ENCODE peak calls at places on chromosomes 4 and X, in eight cellular contexts. I is right lobe of liver, P is IMR-90, C is ovary, Q is esophagus squamous epithelium, R is stomach, U is A549, J is testis. G is an unnamed sample. For H3K4me1, the result is how much of the 10 kb centered on the place peaks cover.

GRCh38 chr4:30719363-30720020 is 677 bp upstream of the PCDH7 start:
- DNase-seq in I (no peak), R (peak), J (no peak), U (peak), P (peak), C (peak), Q (no peak), G (peak)

GRCh38 chrX:47190445-47191269 is 3.0 kb upstream of the UBA1 start:
- DNase-seq in R (peak), U (peak), J (peak), Q (peak), C (peak), P (peak), I (peak), G (peak)

GRCh38 chr4:93731448-93731847 is 97.1 kb upstream of the ATOH1 start:
- DNase-seq in U (no peak), R (no peak), Q (no peak), J (no peak), I (no peak), C (no peak), P (peak), G (no peak)

GRCh38 chr4:54661156-54661555 is 3.4 kb downstream of the KIT start:
- DNase-seq in R (no peak), Q (no peak), P (peak), J (no peak), I (no peak), U (no peak), C (no peak), G (no peak)

GRCh38 chr4:153649572-153649991 is 34.5 kb upstream of the TLR2 start:
- DNase-seq in I (no peak), U (no peak), P (peak), C (no peak), Q (no peak), R (no peak), J (no peak), G (no peak)

GRCh38 chrX:75642811-75643361 is 120.0 kb upstream of the ZDHHC15 start:
- DNase-seq in R (no peak), C (no peak), I (no peak), U (no peak), J (no peak), Q (no peak), P (no peak), G (no peak)

GRCh38 chr4:147367841-147368385 is 113.0 kb upstream of the EDNRA start:
- DNase-seq in Q (no peak), P (no peak), R (no peak), C (no peak), J (no peak), I (no peak), U (no peak), G (no peak)

GRCh38 chrX:148441387-148441786 is 59.0 kb upstream of the AFF2 start:
- DNase-seq in Q (no peak), I (no peak), J (no peak), R (no peak), U (no peak), P (no peak), C (no peak), G (no peak)

GRCh38 chrX:8179653-8180052 is 8.6 kb upstream of the VCX2 start:
- DNase-seq in J (no peak), P (no peak), Q (no peak), C (no peak), U (peak), R (no peak), I (no peak), G (no peak)

GRCh38 chr4:71231073-71231752 is 107.6 kb upstream of the SLC4A4 start:
- DNase-seq in R (peak), Q (no peak), C (no peak), J (peak), I (peak), U (no peak), P (peak), G (peak)

GRCh38 chrX:7110821-7111276 is 36.7 kb upstream of the STS start:
- DNase-seq in C (no peak), R (no peak), J (no peak), P (no peak), Q (no peak), I (no peak), U (no peak), G (no peak)

GRCh38 chr4:140635606-140636005 is 66.8 kb upstream of the UCP1 start:
- DNase-seq in J (peak), R (peak), Q (no peak), C (no peak), U (peak), P (no peak), I (peak), G (peak)

GRCh38 chrX:40100537-40101429 is 3.0 kb upstream of the BCOR start:
- DNase-seq in Q (no peak), R (no peak), P (no peak), J (no peak), I (no peak), U (no peak), C (no peak), G (no peak)

GRCh38 chrX:40097492-40098263 is at the start of gene BCOR:
- DNase-seq in P (peak), Q (no peak), J (peak), R (peak), U (peak), I (peak), C (peak), G (peak)

GRCh38 chrX:40098264-40099045 is 697 bp upstream of the BCOR start:
- DNase-seq in R (no peak), U (peak), P (no peak), I (no peak), J (peak), C (peak), Q (no peak), G (no peak)

GRCh38 chrX:40100141-40100536 is 2.4 kb upstream of the BCOR start:
- DNase-seq in J (no peak), R (peak), Q (no peak), C (peak), I (peak), U (no peak), P (no peak), G (no peak)

DNA sequence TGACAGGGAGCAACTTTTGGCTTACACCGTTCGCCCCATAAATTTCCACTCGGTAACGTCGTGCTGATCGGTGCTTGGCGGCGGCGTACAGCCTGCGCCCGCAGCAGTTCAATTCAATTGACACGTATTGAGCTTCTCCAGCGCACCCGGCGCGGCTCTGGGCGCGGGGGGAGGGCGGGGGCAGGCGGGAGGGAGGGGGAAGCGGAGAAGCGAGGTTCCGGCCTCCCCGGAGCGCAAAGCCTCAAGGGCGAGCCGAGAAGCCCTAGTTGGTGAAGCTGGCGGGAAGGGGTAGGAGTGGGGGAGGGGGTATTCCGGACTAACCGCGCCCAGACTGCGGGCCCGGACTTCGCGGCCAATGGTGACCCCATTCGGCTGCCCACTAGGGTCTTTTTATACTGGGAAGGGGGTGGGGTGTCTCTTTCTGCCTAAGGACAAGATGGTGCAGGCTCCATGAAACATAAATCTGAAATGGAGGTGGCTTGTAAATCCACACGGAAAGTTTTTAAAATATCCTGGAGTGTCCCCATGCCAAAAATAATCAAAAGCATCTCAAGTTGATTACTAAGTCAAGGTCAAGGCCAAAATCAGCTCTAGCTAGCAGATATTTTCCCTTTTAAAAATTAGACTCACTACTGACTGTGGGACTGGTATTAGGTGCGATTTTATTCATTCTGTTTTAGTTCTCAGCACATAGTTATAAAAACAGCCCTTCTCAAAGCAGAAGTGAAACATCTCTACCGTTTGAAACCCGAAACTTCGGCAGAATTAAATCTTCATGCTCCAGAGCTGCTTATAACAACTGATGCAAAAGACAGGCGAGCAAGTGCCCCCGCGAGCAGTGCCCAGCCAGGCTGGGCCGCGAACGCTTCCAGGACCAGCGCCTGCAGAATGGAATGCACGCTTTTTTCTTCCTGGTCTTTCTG is 1.5 kb upstream of the BCOR start:
- DNase-seq in P (no peak), R (no peak), Q (no peak), J (peak), C (peak), I (peak), U (peak), G (peak)
- TF ChIP-seq POLR2A in P (no peak), R (no peak), Q (no peak), J (no peak), C (no peak), I (no peak), U (no peak), G (no peak)

GRCh38 chr4:118955515-118955914 is 66.9 kb downstream of the SYNPO2 start:
- DNase-seq in R (no peak), U (no peak), J (no peak), Q (no peak), I (no peak), C (no peak), P (no peak), G (no peak)

GRCh38 chr4:118950929-118951570 is 62.4 kb downstream of the SYNPO2 start:
- DNase-seq in Q (no peak), P (no peak), U (no peak), R (no peak), J (no peak), I (no peak), C (no peak), G (no peak)

GRCh38 chr4:118957683-118958082 is 69.0 kb downstream of the SYNPO2 start:
- DNase-seq in I (no peak), Q (no peak), U (no peak), R (no peak), J (peak), C (peak), P (no peak), G (no peak)

GRCh38 chr4:118953276-118953675 is 64.6 kb downstream of the SYNPO2 start:
- DNase-seq in P (no peak), C (no peak), I (no peak), J (no peak), Q (no peak), U (no peak), R (no peak), G (no peak)

DNA sequence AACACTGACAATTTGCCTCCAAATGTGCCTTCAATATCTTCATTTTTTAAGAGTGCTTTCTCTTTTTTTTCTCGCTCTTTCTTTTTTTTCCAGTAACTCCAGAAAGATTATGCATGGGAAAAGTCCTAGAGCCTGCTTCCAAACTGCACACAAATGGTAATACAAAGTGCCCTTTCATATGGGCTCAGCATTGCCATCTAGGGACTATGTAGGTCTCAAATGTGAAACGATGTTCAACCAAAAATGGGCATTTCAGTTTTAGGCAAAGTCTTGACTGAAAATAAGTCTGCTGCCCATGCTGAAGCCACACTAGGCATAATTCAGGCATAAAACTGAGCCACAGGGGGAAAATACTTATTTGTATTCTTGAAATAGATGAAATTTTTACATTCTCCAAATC is 65.6 kb downstream of the SYNPO2 start:
- DNase-seq in J (no peak), I (no peak), U (no peak), R (no peak), P (peak), C (no peak), Q (no peak), G (no peak)
- H3K4me1 ChIP-seq in J (under half), I (under half), U (under half), R (under half), P (under half), C (under half), Q (under half), G (under half)

DNA sequence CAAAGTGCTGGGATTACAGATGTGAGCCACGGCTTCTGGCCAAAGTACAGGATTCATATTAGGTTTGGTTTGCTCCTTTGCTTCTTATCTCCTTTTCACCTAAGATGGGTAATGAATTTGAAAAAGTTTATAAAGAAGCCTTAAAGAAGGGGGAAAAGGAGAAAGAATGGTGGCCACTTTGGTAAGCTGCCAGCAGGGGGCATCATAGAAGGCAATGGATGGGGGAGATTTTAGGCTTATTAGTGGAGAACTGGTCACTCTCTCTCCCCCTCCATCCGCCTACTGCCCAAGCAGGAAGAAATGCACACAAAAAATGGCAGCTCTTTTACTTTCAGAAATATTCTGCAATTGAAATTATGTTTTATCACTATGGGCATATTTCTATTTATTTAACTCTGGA is 32.0 kb downstream of the SPARCL1 start:
- DNase-seq in R (no peak), C (no peak), I (no peak), U (no peak), J (peak), P (no peak), Q (no peak), G (no peak)
- TF ChIP-seq CTCF in R (peak), C (no peak), I (peak), U (peak), J (no peak), P (peak), Q (no peak), G (no peak)

DNA sequence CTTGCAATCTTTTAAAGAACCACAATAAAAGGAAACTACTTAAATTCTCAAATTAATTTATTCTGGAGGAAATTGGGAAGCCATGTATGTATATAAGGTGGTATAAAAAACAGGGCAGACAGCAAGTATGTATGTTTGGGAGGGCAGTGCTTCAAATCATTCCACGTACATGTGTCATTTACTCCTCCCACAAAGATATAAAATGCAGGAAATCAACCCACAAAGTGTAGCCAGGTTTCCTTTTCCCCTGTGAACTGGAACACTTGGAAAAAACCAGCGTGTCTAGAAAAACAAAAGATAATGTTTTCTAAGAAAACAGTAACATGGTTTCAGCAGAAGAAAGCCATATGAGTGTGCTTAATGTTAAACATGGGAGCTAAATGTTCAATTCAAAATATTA is 156.7 kb upstream of the FAM47A start:
- DNase-seq in U (no peak), R (no peak), I (no peak), J (no peak), Q (no peak), P (no peak), C (no peak), G (no peak)
- TF ChIP-seq POLR2A in U (no peak), R (no peak), I (no peak), J (no peak), Q (no peak), P (no peak), C (no peak), G (no peak)

GRCh38 chr4:80124246-80125211 is 51.5 kb upstream of the ANTXR2 start:
- DNase-seq in R (no peak), U (no peak), C (no peak), J (no peak), I (no peak), P (no peak), Q (no peak), G (no peak)
- H3K4me1 ChIP-seq in R (under half), U (under half), C (under half), J (under half), I (under half), P (under half), Q (under half), G (under half)

G was measured in upper lobe of left lung.